ENCODE peak calls at places on chromosome 4, in ten cellular contexts. Y is testis; H is spleen; M is lower leg skin; P is AG04450; Q is fibroblast of mammary gland; T is GM12865; U is psoas muscle; X is foreskin fibroblast; J is CD8-positive, alpha-beta T cell. D is an unnamed sample.

GRCh38 chr4:151681085-151681484 is 79.7 kb downstream of the GATB start:
- DNase-seq in Y (no peak), H (no peak), M (no peak), P (no peak), Q (no peak), T (no peak), U (no peak), X (no peak), J (no peak), D (no peak)

GRCh38 chr4:54539500-54540029 is 118.2 kb upstream of the KIT start:
- DNase-seq in Y (peak; percentile 63), H (peak; percentile 85), M (no peak), P (no peak), Q (peak; percentile 39), T (no peak), U (peak; percentile 70), X (peak; percentile 47), J (no peak), D (peak; percentile 51)

GRCh38 chr4:182143822-182144620 is 99.2 kb upstream of the TENM3 start:
- DNase-seq in Y (peak; percentile 66), H (no peak), M (no peak), P (peak; percentile 50), Q (peak; percentile 81), T (peak; percentile 23), U (no peak), X (peak; percentile 41), J (no peak), D (peak; percentile 28)

GRCh38 chr4:102469806-102470205 is 31.4 kb upstream of the NFKB1 start:
- DNase-seq in Y (no peak), H (no peak), M (no peak), P (no peak), Q (no peak), T (no peak), U (no peak), X (no peak), J (no peak), D (no peak)

GRCh38 chr4:183443609-183444148 is 757 bp upstream of the CDKN2AIP start:
- DNase-seq in Y (peak; percentile 71), H (no peak), M (no peak), P (peak; percentile 2), Q (no peak), T (no peak), U (no peak), X (no peak), J (peak; percentile 14), D (no peak)

GRCh38 chr4:179836179-179837075 is 2394.2 kb upstream of the AGA start:
- DNase-seq in Y (no peak), H (no peak), M (no peak), P (no peak), Q (no peak), T (no peak), U (no peak), X (no peak), J (no peak), D (no peak)

GRCh38 chr4:84870398-84871163 is 95.9 kb downstream of the WDFY3 start:
- DNase-seq in Y (no peak), H (no peak), M (no peak), P (peak; percentile 20), Q (peak; percentile 24), T (no peak), U (no peak), X (peak; percentile 43), J (no peak), D (no peak)

GRCh38 chr4:94395541-94395940 is 52.9 kb upstream of the HPGDS start:
- DNase-seq in Y (no peak), H (no peak), M (no peak), P (no peak), Q (peak; percentile 35), T (no peak), U (no peak), X (no peak), J (no peak), D (no peak)

GRCh38 chr4:183430317-183430986 is 14.0 kb upstream of the CDKN2AIP start:
- DNase-seq in Y (no peak), H (peak; percentile 58), M (no peak), P (no peak), Q (no peak), T (no peak), U (no peak), X (no peak), J (no peak), D (no peak)

GRCh38 chr4:172726001-172726423 is 442.6 kb upstream of the GALNT7 start:
- DNase-seq in Y (no peak), H (no peak), M (no peak), P (no peak), Q (no peak), T (no peak), U (no peak), X (peak; percentile 4), J (no peak), D (no peak)

GRCh38 chr4:19438228-19438627 is 813.5 kb upstream of the SLIT2 start:
- DNase-seq in Y (no peak), H (no peak), M (no peak), P (peak; percentile 42), Q (peak; percentile 49), T (no peak), U (no peak), X (peak; percentile 19), J (no peak), D (no peak)

GRCh38 chr4:118289794-118290193 is 63.0 kb downstream of the PRSS12 start:
- DNase-seq in Y (no peak), H (no peak), M (no peak), P (peak; percentile 72), Q (peak; percentile 90), T (no peak), U (no peak), X (peak; percentile 79), J (no peak), D (no peak)

GRCh38 chr4:89657931-89658700 is 178.8 kb downstream of the SNCA start:
- DNase-seq in Y (no peak), H (no peak), M (no peak), P (peak; percentile 1), Q (peak; percentile 53), T (peak; percentile 40), U (no peak), X (no peak), J (no peak), D (no peak)
- TF ChIP-seq CTCF in Y (peak; percentile 16), H (peak; percentile 32), M (no peak), P (peak; percentile 60), Q (peak; percentile 54), T (peak; percentile 13), U (no peak), X (peak; percentile 50), J (peak; percentile 36), D (peak; percentile 31)

DNA sequence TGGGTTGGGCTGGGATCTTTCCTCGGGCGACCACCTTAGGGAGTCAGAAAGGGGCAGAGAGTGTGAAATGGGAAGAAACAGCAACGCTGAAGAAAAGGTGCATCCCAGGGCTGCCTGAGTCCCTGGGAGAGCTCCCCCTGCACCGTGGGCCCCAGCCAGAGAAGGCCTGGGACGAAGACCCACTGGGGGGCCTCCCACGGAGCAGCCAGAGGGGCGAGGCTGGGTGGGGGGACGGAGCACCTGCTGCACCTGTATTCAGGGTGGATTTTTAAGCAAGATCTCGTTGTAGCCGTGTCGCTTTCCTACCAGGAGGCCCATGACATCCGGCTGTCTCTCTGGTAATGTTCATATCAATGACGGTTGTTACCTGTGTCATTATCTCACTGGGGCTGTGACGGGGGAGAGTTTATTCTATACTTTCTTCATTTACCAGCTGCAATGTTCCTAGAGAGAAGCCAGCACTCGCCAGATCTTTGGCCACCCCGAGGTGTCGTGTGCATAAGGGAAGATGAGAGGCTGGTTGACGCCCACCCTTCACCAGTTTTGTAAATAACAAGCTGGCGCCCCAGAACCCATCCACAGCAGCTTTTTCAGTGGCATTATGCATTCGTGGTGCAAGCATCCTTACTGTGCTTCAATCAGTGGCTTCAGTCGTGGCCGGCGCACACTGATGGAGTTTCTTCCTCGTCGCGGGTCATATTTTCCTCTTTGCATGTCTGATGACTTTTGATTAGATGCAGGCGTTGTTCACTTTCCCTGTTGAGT is 5.6 kb upstream of the PCGF3 start:
- DNase-seq in Y (no peak), H (peak; percentile 80), M (no peak), P (no peak), Q (no peak), T (no peak), U (no peak), X (no peak), J (no peak), D (no peak)
- H3K4me3 ChIP-seq in Y (no peak overlapping the region), H (no peak overlapping the region), M (no peak overlapping the region), P (no peak overlapping the region), Q (no peak overlapping the region), T (no peak overlapping the region), U (no peak overlapping the region), X (no peak overlapping the region), J (no peak overlapping the region), D (no peak overlapping the region)

GRCh38 chr4:188346171-188346809 is 207.0 kb downstream of the TRIML1 start:
- DNase-seq in Y (no peak), H (no peak), M (no peak), P (no peak), Q (no peak), T (no peak), U (no peak), X (no peak), J (no peak), D (no peak)

GRCh38 chr4:188336891-188337290 is 197.7 kb downstream of the TRIML1 start:
- DNase-seq in Y (no peak), H (no peak), M (no peak), P (no peak), Q (no peak), T (no peak), U (no peak), X (no peak), J (no peak), D (no peak)

DNA sequence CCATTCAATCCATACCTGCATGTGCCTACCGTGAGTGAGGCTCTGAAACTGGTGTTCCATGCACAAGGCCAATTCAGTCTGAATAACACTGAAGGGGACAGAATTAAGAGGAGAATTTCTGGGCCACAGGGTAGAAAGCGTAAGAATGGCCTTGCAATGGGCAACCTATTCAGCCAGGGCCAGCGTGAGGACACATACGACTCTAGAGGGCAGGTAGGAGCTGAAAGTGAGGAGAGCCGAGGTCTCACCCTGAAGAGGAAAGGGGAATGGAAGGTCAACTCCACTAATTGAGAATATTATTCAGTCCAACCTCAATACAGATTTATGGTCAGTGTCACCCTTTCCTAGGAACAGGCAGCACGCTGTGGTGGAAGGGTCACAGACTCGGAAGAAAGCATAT is 202.2 kb downstream of the TRIML1 start:
- DNase-seq in Y (no peak), H (no peak), M (no peak), P (no peak), Q (no peak), T (no peak), U (no peak), X (no peak), J (no peak), D (no peak)
- TF ChIP-seq CTCF in Y (no peak), H (no peak), M (no peak), P (no peak), Q (no peak), T (no peak), U (no peak), X (no peak), J (no peak), D (no peak)

DNA sequence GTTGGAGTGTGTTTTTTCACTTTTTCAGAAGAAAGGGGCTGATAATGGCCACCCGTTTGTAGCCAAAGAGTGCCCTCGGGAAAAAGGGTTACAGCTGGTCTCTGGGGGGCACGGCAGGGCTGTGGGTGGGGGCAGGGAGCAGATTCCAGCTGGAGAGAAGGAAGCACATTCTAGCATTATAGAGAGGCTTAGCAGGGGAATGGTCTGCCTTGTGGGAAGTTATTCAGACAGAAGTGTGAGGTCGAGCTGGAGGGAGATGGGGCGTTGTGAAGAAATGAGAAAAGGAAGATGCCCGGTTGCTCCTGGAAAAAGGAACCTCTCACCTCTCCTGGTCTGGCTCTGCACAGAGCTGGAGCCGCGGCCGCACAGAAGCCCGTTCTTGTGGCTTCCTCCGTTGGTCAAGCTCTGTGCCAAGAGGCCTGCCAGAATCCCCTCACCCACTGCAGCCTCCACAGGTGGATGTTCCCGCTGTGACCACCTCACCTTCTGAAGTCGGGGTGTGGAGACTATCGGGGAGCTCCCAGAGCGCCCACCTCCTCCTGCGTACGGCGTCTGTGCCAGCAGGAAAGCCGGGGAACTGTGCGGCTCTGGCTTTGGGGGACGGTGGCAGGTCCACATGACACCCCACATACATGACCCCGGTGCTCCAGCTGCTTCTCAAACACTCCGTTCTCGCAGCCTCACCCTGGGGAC is 52.4 kb upstream of the HGFAC start:
- DNase-seq in Y (no peak), H (peak; percentile 74), M (no peak), P (no peak), Q (no peak), T (no peak), U (no peak), X (no peak), J (no peak), D (no peak)
- H3K4me3 ChIP-seq in Y (no peak overlapping the region), H (no peak overlapping the region), M (no peak overlapping the region), P (peak overlapping the region; percentile 48), Q (peak overlapping the region; percentile 32), T (peak overlapping the region; percentile 18), U (peak overlapping the region; percentile 41), X (peak overlapping the region; percentile 26), J (no peak overlapping the region), D (no peak overlapping the region)